ENCODE peak calls at places on chromosomes 12 and 14, in nine cellular contexts. One of them, this sample, is unnamed.

GRCh38 chr14:101705733-101706508 is 55.6 kb upstream of the PPP2R5C start:
- DNase-seq in H1: no peak
- DNase-seq in A549: no peak
- DNase-seq in IMR-90: no peak
- DNase-seq in heart right ventricle: peak; percentile 75
- DNase-seq in sigmoid colon: peak; percentile 82
- DNase-seq in AG04450: no peak
- DNase-seq in uterus: peak; percentile 29
- DNase-seq in heart left ventricle: peak; percentile 80
- DNase-seq in this sample: no peak

GRCh38 chr14:106808458-106808857 is 1282.1 kb downstream of the TMEM121 start:
- DNase-seq in H1: no peak
- DNase-seq in A549: no peak
- DNase-seq in IMR-90: no peak
- DNase-seq in heart right ventricle: no peak
- DNase-seq in sigmoid colon: no peak
- DNase-seq in AG04450: no peak
- DNase-seq in uterus: no peak
- DNase-seq in heart left ventricle: no peak
- DNase-seq in this sample: no peak

GRCh38 chr14:72644038-72644437 is 249.9 kb downstream of the DPF3 start:
- DNase-seq in H1: no peak
- DNase-seq in A549: no peak
- DNase-seq in IMR-90: peak; percentile 30
- DNase-seq in heart right ventricle: no peak
- DNase-seq in sigmoid colon: no peak
- DNase-seq in AG04450: no peak
- DNase-seq in uterus: no peak
- DNase-seq in heart left ventricle: no peak
- DNase-seq in this sample: no peak

GRCh38 chr14:93525691-93526451 is 95.1 kb downstream of the UNC79 start:
- DNase-seq in H1: no peak
- DNase-seq in A549: no peak
- DNase-seq in IMR-90: peak; percentile 10
- DNase-seq in heart right ventricle: no peak
- DNase-seq in sigmoid colon: no peak
- DNase-seq in AG04450: no peak
- DNase-seq in uterus: no peak
- DNase-seq in heart left ventricle: no peak
- DNase-seq in this sample: no peak

GRCh38 chr12:4069046-4070010 is 196.1 kb upstream of the PARP11 start:
- DNase-seq in H1: no peak
- DNase-seq in A549: no peak
- DNase-seq in IMR-90: no peak
- DNase-seq in heart right ventricle: no peak
- DNase-seq in sigmoid colon: no peak
- DNase-seq in AG04450: no peak
- DNase-seq in uterus: no peak
- DNase-seq in heart left ventricle: no peak
- DNase-seq in this sample: no peak

GRCh38 chr14:67221248-67221981 is 19.8 kb upstream of the PALS1 start:
- DNase-seq in H1: no peak
- DNase-seq in A549: no peak
- DNase-seq in IMR-90: peak; percentile 80
- DNase-seq in heart right ventricle: no peak
- DNase-seq in sigmoid colon: no peak
- DNase-seq in AG04450: peak; percentile 46
- DNase-seq in uterus: no peak
- DNase-seq in heart left ventricle: no peak
- DNase-seq in this sample: no peak

GRCh38 chr14:88168498-88169165 is 154.4 kb downstream of the KCNK10 start:
- DNase-seq in H1: no peak
- DNase-seq in A549: peak; percentile 18
- DNase-seq in IMR-90: peak; percentile 16
- DNase-seq in heart right ventricle: no peak
- DNase-seq in sigmoid colon: no peak
- DNase-seq in AG04450: no peak
- DNase-seq in uterus: no peak
- DNase-seq in heart left ventricle: no peak
- DNase-seq in this sample: peak; percentile 54

GRCh38 chr12:89935850-89936249 is 227.2 kb upstream of the ATP2B1 start:
- DNase-seq in H1: no peak
- DNase-seq in A549: no peak
- DNase-seq in IMR-90: no peak
- DNase-seq in heart right ventricle: no peak
- DNase-seq in sigmoid colon: no peak
- DNase-seq in AG04450: no peak
- DNase-seq in uterus: no peak
- DNase-seq in heart left ventricle: no peak
- DNase-seq in this sample: no peak

GRCh38 chr12:72261885-72262284 is 10.3 kb upstream of the TRHDE start:
- DNase-seq in H1: no peak
- DNase-seq in A549: no peak
- DNase-seq in IMR-90: no peak
- DNase-seq in heart right ventricle: no peak
- DNase-seq in sigmoid colon: no peak
- DNase-seq in AG04450: no peak
- DNase-seq in uterus: no peak
- DNase-seq in heart left ventricle: no peak
- DNase-seq in this sample: no peak

GRCh38 chr12:124450376-124450750 is 117.0 kb downstream of the NCOR2 start:
- DNase-seq in H1: no peak
- DNase-seq in A549: no peak
- DNase-seq in IMR-90: no peak
- DNase-seq in heart right ventricle: no peak
- DNase-seq in sigmoid colon: no peak
- DNase-seq in AG04450: no peak
- DNase-seq in uterus: no peak
- DNase-seq in heart left ventricle: no peak
- DNase-seq in this sample: peak; percentile 53

GRCh38 chr12:69779928-69780327 is 41.3 kb downstream of the RAB3IP start:
- DNase-seq in H1: peak; percentile 54
- DNase-seq in A549: peak; percentile 30
- DNase-seq in IMR-90: peak; percentile 10
- DNase-seq in heart right ventricle: no peak
- DNase-seq in sigmoid colon: no peak
- DNase-seq in AG04450: no peak
- DNase-seq in uterus: no peak
- DNase-seq in heart left ventricle: no peak
- DNase-seq in this sample: no peak

GRCh38 chr14:56846970-56847928 is 37.0 kb upstream of the OTX2 start:
- DNase-seq in H1: peak; percentile 66
- DNase-seq in A549: no peak
- DNase-seq in IMR-90: no peak
- DNase-seq in heart right ventricle: no peak
- DNase-seq in sigmoid colon: no peak
- DNase-seq in AG04450: no peak
- DNase-seq in uterus: no peak
- DNase-seq in heart left ventricle: no peak
- DNase-seq in this sample: no peak

GRCh38 chr12:117109943-117110342 is 10.7 kb upstream of the TESC start:
- DNase-seq in H1: no peak
- DNase-seq in A549: no peak
- DNase-seq in IMR-90: no peak
- DNase-seq in heart right ventricle: no peak
- DNase-seq in sigmoid colon: no peak
- DNase-seq in AG04450: no peak
- DNase-seq in uterus: no peak
- DNase-seq in heart left ventricle: no peak
- DNase-seq in this sample: no peak

GRCh38 chr12:104477812-104478388 is 21.2 kb downstream of the CHST11 start:
- DNase-seq in H1: no peak
- DNase-seq in A549: no peak
- DNase-seq in IMR-90: no peak
- DNase-seq in heart right ventricle: no peak
- DNase-seq in sigmoid colon: no peak
- DNase-seq in AG04450: no peak
- DNase-seq in uterus: no peak
- DNase-seq in heart left ventricle: no peak
- DNase-seq in this sample: no peak

GRCh38 chr14:64391986-64392385 is 3.8 kb downstream of the MTHFD1 start:
- DNase-seq in H1: no peak
- DNase-seq in A549: no peak
- DNase-seq in IMR-90: no peak
- DNase-seq in heart right ventricle: no peak
- DNase-seq in sigmoid colon: peak; percentile 29
- DNase-seq in AG04450: no peak
- DNase-seq in uterus: no peak
- DNase-seq in heart left ventricle: no peak
- DNase-seq in this sample: no peak

GRCh38 chr12:62224601-62225000 is 35.6 kb upstream of the USP15 start:
- DNase-seq in H1: no peak
- DNase-seq in A549: no peak
- DNase-seq in IMR-90: no peak
- DNase-seq in heart right ventricle: no peak
- DNase-seq in sigmoid colon: no peak
- DNase-seq in AG04450: no peak
- DNase-seq in uterus: no peak
- DNase-seq in heart left ventricle: no peak
- DNase-seq in this sample: no peak

GRCh38 chr12:9143137-9143536 is 27.4 kb upstream of the A2M start:
- DNase-seq in H1: no peak
- DNase-seq in A549: no peak
- DNase-seq in IMR-90: no peak
- DNase-seq in heart right ventricle: no peak
- DNase-seq in sigmoid colon: no peak
- DNase-seq in AG04450: no peak
- DNase-seq in uterus: no peak
- DNase-seq in heart left ventricle: no peak
- DNase-seq in this sample: no peak

GRCh38 chr14:103058209-103059055 is 1.1 kb upstream of the CDC42BPB start:
- DNase-seq in H1: no peak
- DNase-seq in A549: no peak
- DNase-seq in IMR-90: peak; percentile 8
- DNase-seq in heart right ventricle: no peak
- DNase-seq in sigmoid colon: peak; percentile 74
- DNase-seq in AG04450: no peak
- DNase-seq in uterus: peak; percentile 46
- DNase-seq in heart left ventricle: no peak
- DNase-seq in this sample: no peak

GRCh38 chr14:30330452-30330851 is 228.5 kb upstream of the G2E3 start:
- DNase-seq in H1: no peak
- DNase-seq in A549: no peak
- DNase-seq in IMR-90: no peak
- DNase-seq in heart right ventricle: no peak
- DNase-seq in sigmoid colon: no peak
- DNase-seq in AG04450: no peak
- DNase-seq in uterus: no peak
- DNase-seq in heart left ventricle: no peak
- DNase-seq in this sample: no peak
- TF ChIP-seq CTCF in H1: peak; percentile 10
- TF ChIP-seq CTCF in A549: no peak
- TF ChIP-seq CTCF in IMR-90: peak; percentile 27
- TF ChIP-seq CTCF in heart right ventricle: no peak
- TF ChIP-seq CTCF in sigmoid colon: no peak
- TF ChIP-seq CTCF in AG04450: peak; percentile 50
- TF ChIP-seq CTCF in uterus: no peak
- TF ChIP-seq CTCF in heart left ventricle: no peak
- TF ChIP-seq CTCF in this sample: no peak

GRCh38 chr14:22978873-22979671 is 3.3 kb downstream of the AJUBA start:
- DNase-seq in H1: no peak
- DNase-seq in A549: no peak
- DNase-seq in IMR-90: no peak
- DNase-seq in heart right ventricle: no peak
- DNase-seq in sigmoid colon: no peak
- DNase-seq in AG04450: no peak
- DNase-seq in uterus: no peak
- DNase-seq in heart left ventricle: no peak
- DNase-seq in this sample: no peak
- H3K27ac ChIP-seq in H1: no peak overlapping the region
- H3K27ac ChIP-seq in A549: peak overlapping the region; percentile 100
- H3K27ac ChIP-seq in IMR-90: peak overlapping the region; percentile 81
- H3K27ac ChIP-seq in heart right ventricle: peak overlapping the region; percentile 89
- H3K27ac ChIP-seq in sigmoid colon: peak overlapping the region; percentile 71
- H3K27ac ChIP-seq in AG04450: peak overlapping the region; percentile 69
- H3K27ac ChIP-seq in uterus: peak overlapping the region; percentile 88
- H3K27ac ChIP-seq in heart left ventricle: peak overlapping the region; percentile 87
- H3K27ac ChIP-seq in this sample: peak overlapping the region; percentile 18

DNA sequence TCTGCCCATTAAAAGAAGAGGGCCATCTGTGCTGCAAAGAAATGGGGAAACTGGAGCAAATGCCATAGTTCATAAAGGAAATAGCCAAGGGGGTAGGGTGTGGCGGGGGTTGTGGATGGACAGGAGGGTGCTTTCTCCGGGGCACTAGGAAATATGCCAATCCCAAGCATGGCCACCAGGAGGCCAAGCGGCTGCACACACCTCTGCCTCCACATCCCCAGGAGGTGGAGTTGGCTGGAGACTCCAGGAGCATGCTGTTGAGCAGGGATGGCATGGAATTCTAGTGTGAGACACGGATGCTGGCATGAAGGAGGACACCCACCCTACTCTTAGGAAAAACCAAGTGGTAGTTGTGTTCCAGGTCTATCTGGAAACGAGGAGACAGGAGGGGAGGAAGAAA is 25.2 kb downstream of the NID2 start:
- DNase-seq in H1: no peak
- DNase-seq in A549: peak; percentile 73
- DNase-seq in IMR-90: peak; percentile 23
- DNase-seq in heart right ventricle: no peak
- DNase-seq in sigmoid colon: no peak
- DNase-seq in AG04450: no peak
- DNase-seq in uterus: no peak
- DNase-seq in heart left ventricle: peak; percentile 49
- DNase-seq in this sample: no peak
- TF ChIP-seq CTCF in H1: peak; percentile 95
- TF ChIP-seq CTCF in A549: peak; percentile 55
- TF ChIP-seq CTCF in IMR-90: peak; percentile 51
- TF ChIP-seq CTCF in heart right ventricle: peak; percentile 59
- TF ChIP-seq CTCF in sigmoid colon: no peak
- TF ChIP-seq CTCF in AG04450: peak; percentile 61
- TF ChIP-seq CTCF in uterus: peak; percentile 24
- TF ChIP-seq CTCF in heart left ventricle: peak; percentile 58
- TF ChIP-seq CTCF in this sample: no peak

DNA sequence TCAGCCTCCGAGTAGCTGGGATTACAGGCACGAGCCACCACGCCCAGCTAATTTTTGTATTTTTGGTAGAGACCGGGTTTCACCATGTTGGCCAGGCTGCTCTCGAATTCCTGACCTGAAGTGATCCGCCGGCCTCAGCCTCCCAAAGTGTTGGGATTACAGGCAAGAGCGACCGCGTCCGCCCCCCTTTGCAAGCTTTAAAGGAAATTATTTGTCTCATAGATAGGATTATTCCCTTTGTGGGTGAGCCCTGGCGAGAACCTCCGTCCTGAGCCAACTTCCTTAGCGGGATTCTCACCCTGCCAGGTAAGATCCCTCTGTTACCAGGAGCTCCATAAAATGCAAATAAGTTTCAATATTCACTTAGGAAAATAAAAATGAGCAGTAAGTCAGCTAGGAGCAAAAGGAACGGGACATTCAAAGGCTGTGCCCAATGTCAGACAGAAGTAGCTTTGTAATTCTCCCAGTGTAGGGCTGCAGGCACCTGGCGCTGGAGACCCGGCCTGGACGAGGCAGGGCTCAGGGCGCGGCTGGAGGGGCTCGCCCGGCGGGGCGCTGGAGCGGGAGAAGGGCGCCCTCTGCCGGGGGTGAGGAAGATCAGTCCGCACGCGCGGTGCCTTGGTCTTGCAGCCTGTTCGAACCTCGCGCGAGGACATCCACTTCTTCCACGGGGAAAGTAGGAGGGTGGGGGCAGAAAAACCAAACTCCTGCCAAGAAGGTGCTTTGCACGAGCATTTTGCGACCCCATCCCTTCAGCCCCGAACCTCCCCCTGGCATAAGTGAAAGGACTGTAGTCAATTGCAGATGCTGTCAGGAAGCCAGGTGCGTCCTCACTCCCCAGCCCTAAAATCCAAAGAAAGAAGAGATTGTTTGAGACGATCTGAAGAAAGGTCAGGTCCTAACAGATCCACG is 47.1 kb upstream of the PLXNC1 start:
- DNase-seq in H1: peak; percentile 36
- DNase-seq in A549: peak; percentile 66
- DNase-seq in IMR-90: peak; percentile 58
- DNase-seq in heart right ventricle: peak; percentile 82
- DNase-seq in sigmoid colon: peak; percentile 88
- DNase-seq in AG04450: peak; percentile 34
- DNase-seq in uterus: peak; percentile 72
- DNase-seq in heart left ventricle: peak; percentile 82
- DNase-seq in this sample: peak; percentile 46
- H3K27ac ChIP-seq in H1: no peak overlapping the region
- H3K27ac ChIP-seq in A549: peak overlapping the region; percentile 77
- H3K27ac ChIP-seq in IMR-90: peak overlapping the region; percentile 27
- H3K27ac ChIP-seq in heart right ventricle: peak overlapping the region; percentile 74
- H3K27ac ChIP-seq in sigmoid colon: peak overlapping the region; percentile 67
- H3K27ac ChIP-seq in AG04450: no peak overlapping the region
- H3K27ac ChIP-seq in uterus: peak overlapping the region; percentile 56
- H3K27ac ChIP-seq in heart left ventricle: peak overlapping the region; percentile 82
- H3K27ac ChIP-seq in this sample: no peak overlapping the region

This sample was measured in pancreas.